ENCODE peak calls at places on chromosomes 16 and 17, in eight cellular contexts. G is GM23338, H is PC-9, U is A549, Z is PC-3, I is fibroblast of lung, J is H9, X is neural progenitor cell. C is an unnamed sample.

GRCh38 chr17:1933875-1934715 is 91.0 kb downstream of the RTN4RL1 start:
- DNase-seq in G (no peak), H (no peak), U (no peak), Z (no peak), I (no peak), J (peak; percentile 31), X (peak; percentile 61), C (no peak)

GRCh38 chr17:1491406-1492248 is 859 bp downstream of the MYO1C start:
- DNase-seq in G (peak; percentile 44), H (no peak), U (no peak), Z (peak; percentile 52), I (peak; percentile 53), J (no peak), X (peak; percentile 77), C (no peak)

GRCh38 chr17:5785867-5786509 is 201.7 kb upstream of the NLRP1 start:
- DNase-seq in G (no peak), H (no peak), U (no peak), Z (peak; percentile 60), I (peak; percentile 66), J (no peak), X (no peak), C (no peak)

GRCh38 chr17:72488542-72489272 is 367.9 kb downstream of the SOX9 start:
- DNase-seq in G (no peak), H (no peak), U (no peak), Z (no peak), I (no peak), J (no peak), X (no peak), C (no peak)

GRCh38 chr16:87895641-87896141 is 26.4 kb upstream of the SLC7A5 start:
- DNase-seq in G (no peak), H (no peak), U (no peak), Z (no peak), I (peak; percentile 66), J (no peak), X (no peak), C (no peak)

GRCh38 chr16:3945751-3946603 is 65.5 kb upstream of the CREBBP start:
- DNase-seq in G (peak; percentile 32), H (peak; percentile 84), U (peak; percentile 71), Z (peak; percentile 91), I (peak; percentile 98), J (no peak), X (no peak), C (no peak)

GRCh38 chr17:63096426-63096825 is 130.4 kb downstream of the TANC2 start:
- DNase-seq in G (no peak), H (no peak), U (no peak), Z (no peak), I (peak; percentile 85), J (no peak), X (no peak), C (no peak)

GRCh38 chr16:48126801-48127644 is 28.8 kb downstream of the ABCC12 start:
- DNase-seq in G (no peak), H (peak; percentile 96), U (peak; percentile 97), Z (peak; percentile 92), I (peak; percentile 99), J (no peak), X (no peak), C (no peak)

GRCh38 chr17:42571435-42572225 is 4.7 kb downstream of the MLX start:
- DNase-seq in G (no peak), H (no peak), U (no peak), Z (no peak), I (no peak), J (no peak), X (no peak), C (no peak)

GRCh38 chr17:42566873-42567573 is at the start of gene MLX:
- DNase-seq in G (peak; percentile 96), H (peak; percentile 74), U (peak; percentile 94), Z (peak; percentile 81), I (peak; percentile 78), J (peak; percentile 95), X (peak; percentile 97), C (peak; percentile 87)

GRCh38 chr17:42566215-42566872 is 556 bp upstream of the MLX start:
- DNase-seq in G (no peak), H (no peak), U (no peak), Z (no peak), I (no peak), J (no peak), X (no peak), C (no peak)

GRCh38 chr17:42565523-42566214 is 1.2 kb upstream of the MLX start:
- DNase-seq in G (no peak), H (no peak), U (no peak), Z (no peak), I (no peak), J (no peak), X (no peak), C (no peak)

DNA sequence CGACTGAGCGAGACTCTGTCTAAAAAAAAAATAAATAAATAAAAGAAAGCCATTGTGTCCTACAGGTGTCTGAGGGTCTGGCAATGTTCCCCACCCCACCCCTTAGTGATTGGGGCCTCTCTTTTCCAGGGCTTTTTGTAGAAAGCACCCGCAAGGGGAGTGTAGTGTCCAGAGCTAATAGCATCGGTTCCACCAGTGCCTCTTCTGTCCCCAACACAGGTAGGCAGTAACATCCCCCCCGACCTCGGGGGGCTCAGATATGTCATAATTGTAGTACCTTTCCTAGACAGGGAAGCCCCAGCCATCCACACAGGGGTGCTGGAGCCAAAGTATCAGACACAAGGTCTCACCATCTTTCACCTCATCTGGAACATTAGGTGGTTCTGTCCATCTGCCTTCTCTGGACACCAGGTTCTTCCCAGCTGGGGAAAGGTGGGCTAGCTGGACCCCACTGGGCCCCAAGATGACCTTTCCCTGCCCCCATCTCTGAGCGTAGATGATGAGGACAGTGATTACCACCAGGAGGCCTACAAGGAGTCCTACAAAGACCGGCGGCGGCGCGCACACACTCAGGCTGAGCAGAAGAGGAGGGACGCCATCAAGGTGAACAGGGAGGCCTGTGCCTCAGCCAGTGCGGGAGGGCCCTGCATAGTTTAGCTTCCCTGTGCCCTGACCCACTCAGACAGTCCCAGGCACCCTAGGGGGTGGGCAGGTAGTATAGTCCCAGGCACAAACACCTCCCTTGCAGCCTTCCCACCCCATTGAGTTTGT is 1.6 kb downstream of the MLX start:
- DNase-seq in G (no peak), H (no peak), U (no peak), Z (no peak), I (no peak), J (no peak), X (no peak), C (no peak)
- H3K4me2 ChIP-seq in G (no peak overlapping the region), H (peak overlapping the region; percentile 78), U (peak overlapping the region; percentile 85), Z (no peak overlapping the region), I (no peak overlapping the region), J (no peak overlapping the region), X (no peak overlapping the region), C (no peak overlapping the region)

GRCh38 chr17:38585056-38585804 is 20.5 kb downstream of the SRCIN1 start:
- DNase-seq in G (no peak), H (peak; percentile 82), U (peak; percentile 51), Z (peak; percentile 22), I (no peak), J (peak; percentile 81), X (peak; percentile 61), C (no peak)

GRCh38 chr17:38585805-38586529 is 19.8 kb downstream of the SRCIN1 start:
- DNase-seq in G (no peak), H (no peak), U (no peak), Z (no peak), I (no peak), J (no peak), X (no peak), C (no peak)

GRCh38 chr17:38587956-38588771 is 17.6 kb downstream of the SRCIN1 start:
- DNase-seq in G (no peak), H (no peak), U (no peak), Z (no peak), I (no peak), J (no peak), X (peak; percentile 38), C (no peak)

GRCh38 chr17:38587193-38587592 is 18.6 kb downstream of the SRCIN1 start:
- DNase-seq in G (no peak), H (no peak), U (no peak), Z (no peak), I (no peak), J (no peak), X (no peak), C (no peak)

GRCh38 chr17:38586788-38587187 is 19.0 kb downstream of the SRCIN1 start:
- DNase-seq in G (no peak), H (no peak), U (no peak), Z (no peak), I (no peak), J (no peak), X (no peak), C (no peak)
- H3K4me2 ChIP-seq in G (no peak overlapping the region), H (no peak overlapping the region), U (no peak overlapping the region), Z (no peak overlapping the region), I (no peak overlapping the region), J (no peak overlapping the region), X (no peak overlapping the region), C (no peak overlapping the region)

GRCh38 chr16:66478733-66479511 is 51.8 kb downstream of the BEAN1 start:
- DNase-seq in G (peak; percentile 88), H (peak; percentile 90), U (peak; percentile 81), Z (peak; percentile 78), I (peak; percentile 39), J (peak; percentile 87), X (peak; percentile 69), C (no peak)

GRCh38 chr16:66477028-66477515 is 50.0 kb downstream of the BEAN1 start:
- DNase-seq in G (no peak), H (no peak), U (no peak), Z (no peak), I (no peak), J (no peak), X (no peak), C (no peak)

GRCh38 chr16:66474750-66475199 is 47.7 kb downstream of the BEAN1 start:
- DNase-seq in G (no peak), H (peak; percentile 77), U (no peak), Z (peak; percentile 39), I (no peak), J (no peak), X (no peak), C (no peak)

GRCh38 chr16:66475232-66475631 is 48.1 kb downstream of the BEAN1 start:
- DNase-seq in G (no peak), H (no peak), U (no peak), Z (no peak), I (no peak), J (no peak), X (no peak), C (no peak)

DNA sequence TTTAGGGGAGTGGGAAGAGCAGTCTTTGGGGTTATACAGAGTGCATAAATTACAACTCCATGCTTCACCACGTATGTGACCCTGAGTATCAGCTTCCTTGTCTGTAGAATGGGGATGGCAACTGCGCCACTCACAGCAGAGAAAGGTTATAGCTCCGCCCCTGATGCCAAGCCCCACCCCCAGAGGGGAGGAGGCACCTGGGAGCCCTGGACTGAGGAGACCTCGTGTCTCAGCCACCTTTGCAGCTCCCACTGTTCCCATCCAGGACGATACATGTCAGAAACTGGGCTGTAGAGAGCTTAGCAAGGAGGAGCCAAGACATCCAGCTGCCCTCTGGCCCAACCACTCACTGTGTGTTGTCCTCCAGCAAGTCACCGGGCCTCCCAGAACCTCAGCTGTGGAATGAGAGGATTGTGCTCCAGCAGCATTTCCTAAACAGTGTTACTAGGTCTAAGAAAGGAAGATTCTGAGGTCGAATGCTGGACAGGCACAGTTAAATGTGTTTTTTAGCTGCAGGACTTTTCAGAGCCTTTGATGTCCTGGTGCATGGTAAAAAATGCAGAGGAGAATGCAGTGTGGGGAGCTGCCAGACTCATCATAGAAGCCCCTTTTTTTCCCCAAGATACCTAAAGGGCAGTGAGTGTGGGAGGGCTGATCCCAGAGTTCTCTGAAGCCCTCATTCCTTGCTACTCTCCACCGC is 49.4 kb downstream of the BEAN1 start:
- DNase-seq in G (peak; percentile 68), H (no peak), U (peak; percentile 25), Z (no peak), I (no peak), J (peak; percentile 76), X (no peak), C (no peak)
- H3K4me2 ChIP-seq in G (no peak overlapping the region), H (no peak overlapping the region), U (no peak overlapping the region), Z (no peak overlapping the region), I (no peak overlapping the region), J (no peak overlapping the region), X (no peak overlapping the region), C (no peak overlapping the region)

DNA sequence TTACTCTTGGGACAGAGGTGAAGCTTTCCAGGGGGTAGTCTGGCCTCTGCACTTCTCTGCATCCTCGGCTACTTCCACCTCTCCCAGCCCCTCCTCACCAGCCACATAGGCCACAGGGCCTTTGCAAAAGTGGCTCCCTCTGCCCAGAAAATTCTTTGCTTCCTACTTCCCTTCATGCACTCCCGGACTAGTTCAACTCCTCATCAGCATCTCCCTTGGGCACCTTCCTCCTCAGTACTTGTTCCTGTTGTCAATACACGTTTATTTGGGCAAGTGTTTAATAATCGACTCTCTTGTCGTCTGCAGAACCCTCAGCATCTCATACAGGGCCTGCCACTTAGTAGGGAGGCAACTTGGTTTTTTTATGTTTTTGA is 23.1 kb upstream of the USP7 start:
- DNase-seq in G (no peak), H (no peak), U (no peak), Z (no peak), I (no peak), J (no peak), X (no peak), C (no peak)
- H3K4me2 ChIP-seq in G (no peak overlapping the region), H (no peak overlapping the region), U (peak overlapping the region; percentile 51), Z (no peak overlapping the region), I (no peak overlapping the region), J (no peak overlapping the region), X (no peak overlapping the region), C (no peak overlapping the region)